ENCODE peak calls at places on chromosomes 7 and 10, in nine cellular contexts. L is transverse colon, R is suprapubic skin, A is stomach, V is IMR-90, Y is sigmoid colon, T is ovary, U is breast epithelium, P is heart left ventricle. G is an unnamed sample. For H3K27me3, the result is how much of the 10 kb centered on the place peaks cover.

GRCh38 chr7:75872073-75872782 is 6.6 kb upstream of the RHBDD2 start:
- DNase-seq in L (no peak), R (no peak), A (no peak), V (peak), Y (no peak), T (no peak), U (no peak), P (no peak), G (no peak)

GRCh38 chr7:155816192-155816508 is 3.9 kb upstream of the SHH start:
- DNase-seq in L (no peak), R (no peak), A (no peak), V (no peak), Y (no peak), T (no peak), U (no peak), P (no peak), G (no peak)

GRCh38 chr10:35336084-35336831 is at the start of gene CCNY:
- DNase-seq in L (peak), R (peak), A (peak), V (peak), Y (peak), T (peak), U (peak), P (peak), G (peak)

GRCh38 chr10:45673074-45673628 is 579 bp upstream of the ZFAND4 start:
- DNase-seq in L (peak), R (peak), A (no peak), V (no peak), Y (no peak), T (no peak), U (peak), P (no peak), G (no peak)

GRCh38 chr10:98262571-98262970 is 5.4 kb downstream of the LOXL4 start:
- DNase-seq in L (no peak), R (no peak), A (peak), V (peak), Y (no peak), T (peak), U (peak), P (peak), G (no peak)

GRCh38 chr7:84187087-84187805 is 7.3 kb downstream of the SEMA3A start:
- DNase-seq in L (no peak), R (no peak), A (no peak), V (no peak), Y (no peak), T (no peak), U (no peak), P (no peak), G (no peak)

GRCh38 chr10:79241990-79242619 is 105.2 kb upstream of the PPIF start:
- DNase-seq in L (peak), R (peak), A (peak), V (peak), Y (peak), T (peak), U (peak), P (peak), G (peak)

GRCh38 chr7:131554880-131555516 is 1.4 kb downstream of the PODXL start:
- DNase-seq in L (no peak), R (no peak), A (no peak), V (no peak), Y (no peak), T (no peak), U (no peak), P (no peak), G (no peak)

GRCh38 chr7:69256634-69257081 is 341.6 kb upstream of the AUTS2 start:
- DNase-seq in L (peak), R (peak), A (peak), V (no peak), Y (peak), T (no peak), U (peak), P (peak), G (peak)

GRCh38 chr7:116210345-116211005 is at the start of gene TES:
- DNase-seq in L (peak), R (no peak), A (peak), V (peak), Y (peak), T (peak), U (peak), P (peak), G (peak)

GRCh38 chr10:89515031-89515841 is 20.2 kb downstream of the SLC16A12 start:
- DNase-seq in L (no peak), R (no peak), A (no peak), V (peak), Y (no peak), T (no peak), U (no peak), P (peak), G (no peak)

GRCh38 chr7:47293884-47294568 is 287.9 kb downstream of the TNS3 start:
- DNase-seq in L (peak), R (no peak), A (no peak), V (peak), Y (peak), T (no peak), U (no peak), P (peak), G (peak)

GRCh38 chr10:33273295-33274002 is 61.0 kb downstream of the NRP1 start:
- DNase-seq in L (peak), R (peak), A (peak), V (peak), Y (peak), T (peak), U (peak), P (peak), G (peak)

GRCh38 chr7:87416682-87417587 is 58.5 kb downstream of the ABCB4 start:
- DNase-seq in L (peak), R (no peak), A (peak), V (peak), Y (no peak), T (peak), U (peak), P (peak), G (peak)

GRCh38 chr10:117740088-117740487 is 197.5 kb downstream of the EMX2 start:
- DNase-seq in L (no peak), R (no peak), A (no peak), V (no peak), Y (no peak), T (no peak), U (no peak), P (no peak), G (no peak)

GRCh38 chr7:74207586-74207985 is 2.2 kb upstream of the LAT2 start:
- DNase-seq in L (no peak), R (no peak), A (no peak), V (no peak), Y (no peak), T (no peak), U (no peak), P (no peak), G (no peak)

GRCh38 chr10:36126076-36126475 is 484.0 kb upstream of the FZD8 start:
- DNase-seq in L (no peak), R (no peak), A (no peak), V (no peak), Y (no peak), T (no peak), U (no peak), P (no peak), G (no peak)

GRCh38 chr7:158415316-158415715 is 172.3 kb downstream of the PTPRN2 start:
- DNase-seq in L (no peak), R (peak), A (peak), V (no peak), Y (no peak), T (no peak), U (no peak), P (no peak), G (no peak)

GRCh38 chr10:31123946-31124345 is 92.3 kb upstream of the ZNF438 start:
- DNase-seq in L (no peak), R (no peak), A (no peak), V (no peak), Y (no peak), T (no peak), U (no peak), P (no peak), G (no peak)

GRCh38 chr7:152881893-152882292 is 122.3 kb downstream of the ACTR3B start:
- DNase-seq in L (no peak), R (no peak), A (peak), V (no peak), Y (no peak), T (no peak), U (no peak), P (no peak), G (no peak)

GRCh38 chr10:23419657-23420319 is 19.1 kb upstream of the OTUD1 start:
- DNase-seq in L (no peak), R (no peak), A (no peak), V (no peak), Y (no peak), T (no peak), U (peak), P (no peak), G (no peak)

GRCh38 chr7:27066148-27066547 is 29.7 kb downstream of the HOXA1 start:
- DNase-seq in L (no peak), R (no peak), A (no peak), V (peak), Y (no peak), T (no peak), U (no peak), P (no peak), G (no peak)

GRCh38 chr10:133278577-133279265 is 2.1 kb upstream of the ADAM8 start:
- DNase-seq in L (peak), R (no peak), A (peak), V (peak), Y (no peak), T (no peak), U (peak), P (peak), G (no peak)

GRCh38 chr10:59709472-59710125 is at the start of gene SLC16A9:
- DNase-seq in L (peak), R (no peak), A (peak), V (peak), Y (peak), T (peak), U (peak), P (peak), G (peak)

GRCh38 chr7:101250324-101250723 is 5.4 kb upstream of the FIS1 start:
- DNase-seq in L (no peak), R (no peak), A (no peak), V (no peak), Y (no peak), T (no peak), U (no peak), P (no peak), G (no peak)

GRCh38 chr7:101248276-101248675 is 3.4 kb upstream of the FIS1 start:
- DNase-seq in L (no peak), R (no peak), A (no peak), V (no peak), Y (no peak), T (no peak), U (no peak), P (no peak), G (no peak)

GRCh38 chr7:101255841-101256240 is 11.0 kb upstream of the FIS1 start:
- DNase-seq in L (no peak), R (no peak), A (no peak), V (no peak), Y (no peak), T (no peak), U (no peak), P (no peak), G (no peak)

DNA sequence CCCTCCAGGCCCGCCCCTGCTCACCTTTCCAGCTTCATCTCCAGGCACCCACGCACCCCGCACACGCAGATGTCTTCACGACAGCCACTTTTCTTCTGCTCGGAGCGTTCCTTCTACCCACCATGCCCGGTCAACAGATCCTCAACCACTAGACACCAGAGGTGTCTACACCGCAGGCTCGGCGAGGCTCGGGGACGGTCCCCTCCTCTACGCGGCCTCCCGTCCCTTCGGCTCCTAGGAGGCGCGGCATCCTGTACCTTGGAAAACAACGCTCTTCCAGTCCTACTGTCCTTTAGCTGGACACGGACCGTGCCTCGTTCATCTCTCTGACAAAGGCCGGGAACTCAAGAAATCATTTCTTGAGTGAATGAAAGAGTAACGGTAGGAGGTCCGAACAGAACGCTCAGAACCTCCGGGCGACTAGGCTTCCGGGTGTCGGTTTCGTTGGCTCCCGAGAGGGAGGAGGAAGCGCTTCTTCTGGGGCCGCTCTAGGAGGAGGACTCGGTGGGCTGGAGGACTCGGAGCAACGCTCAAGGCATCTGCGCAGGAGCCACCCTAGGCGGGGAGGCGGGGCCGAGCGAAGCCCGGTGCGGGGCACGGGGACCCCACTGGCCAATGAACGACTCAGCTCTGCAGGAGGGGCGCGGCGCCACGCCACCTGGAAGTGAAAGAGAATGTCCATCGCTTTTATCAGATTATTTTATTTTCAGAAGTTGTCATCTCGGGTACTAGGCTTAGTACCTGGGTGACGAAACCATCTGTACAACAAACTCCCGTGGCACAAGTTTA is 7.2 kb upstream of the FIS1 start:
- DNase-seq in L (peak), R (peak), A (peak), V (peak), Y (peak), T (peak), U (peak), P (peak), G (peak)
- TF ChIP-seq POLR2A in L (peak), R (peak), A (no peak), V (peak), Y (no peak), T (peak), U (peak), P (no peak), G (no peak)

GRCh38 chr7:149775176-149775556 is 1.8 kb upstream of the ZNF467 start:
- DNase-seq in L (no peak), R (no peak), A (no peak), V (no peak), Y (no peak), T (no peak), U (no peak), P (no peak), G (no peak)
- H3K27me3 ChIP-seq in L (under half), R (under half), A (under half), V (under half), Y (under half), T (under half), U (under half), P (under half), G (under half)

DNA sequence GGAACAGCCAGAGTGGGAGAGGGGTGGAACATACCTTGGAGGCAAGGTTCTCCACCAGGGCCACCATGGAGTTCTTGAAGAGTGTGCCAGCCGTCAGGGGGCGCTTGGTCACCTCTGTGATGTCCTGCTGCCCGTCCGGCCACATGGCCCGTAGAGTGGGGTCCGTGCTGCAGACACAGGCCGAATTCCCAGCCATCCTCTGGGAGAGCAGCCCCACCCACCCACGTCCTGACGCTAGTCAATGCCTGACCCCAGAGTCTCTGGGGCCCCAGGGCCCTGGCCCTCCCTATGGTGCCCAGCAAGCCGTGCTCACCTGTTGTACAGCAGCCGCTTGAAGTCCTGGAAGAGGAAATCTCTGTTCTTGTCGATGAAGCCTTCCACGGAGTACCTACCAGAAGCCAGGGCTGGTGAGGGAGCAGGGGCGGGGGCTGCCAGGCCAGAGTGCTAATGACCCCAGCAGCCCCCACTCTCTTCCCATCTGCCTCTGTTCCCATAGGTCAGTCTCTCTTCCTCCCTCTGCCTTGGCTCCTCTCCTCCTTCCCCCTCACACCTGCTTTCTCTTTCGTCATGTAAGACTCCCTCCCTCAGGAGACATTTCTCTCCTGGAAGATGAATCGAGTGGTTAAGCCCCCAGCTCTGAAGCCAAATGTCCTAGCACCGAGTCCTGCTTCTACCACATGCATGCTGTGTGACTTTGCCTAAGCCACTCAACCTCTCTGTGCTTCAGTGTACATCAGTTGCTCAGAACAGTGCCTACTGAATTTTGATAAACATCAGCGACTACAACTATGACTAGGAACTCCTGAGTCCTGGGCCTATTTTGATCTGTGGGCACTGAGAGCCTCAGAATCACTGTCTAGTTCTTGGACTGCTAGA is 11.0 kb downstream of the MYO1G start:
- DNase-seq in L (no peak), R (peak), A (no peak), V (no peak), Y (peak), T (peak), U (no peak), P (no peak), G (no peak)
- TF ChIP-seq CTCF in L (no peak), R (no peak), A (no peak), V (peak), Y (no peak), T (no peak), U (no peak), P (no peak), G (no peak)

GRCh38 chr7:23472974-23473847 is 2.9 kb upstream of the IGF2BP3 start:
- DNase-seq in L (no peak), R (no peak), A (no peak), V (no peak), Y (no peak), T (no peak), U (no peak), P (no peak), G (no peak)
- TF ChIP-seq POLR2A in L (no peak), R (no peak), A (no peak), V (no peak), Y (no peak), T (no peak), U (no peak), P (no peak), G (no peak)

DNA sequence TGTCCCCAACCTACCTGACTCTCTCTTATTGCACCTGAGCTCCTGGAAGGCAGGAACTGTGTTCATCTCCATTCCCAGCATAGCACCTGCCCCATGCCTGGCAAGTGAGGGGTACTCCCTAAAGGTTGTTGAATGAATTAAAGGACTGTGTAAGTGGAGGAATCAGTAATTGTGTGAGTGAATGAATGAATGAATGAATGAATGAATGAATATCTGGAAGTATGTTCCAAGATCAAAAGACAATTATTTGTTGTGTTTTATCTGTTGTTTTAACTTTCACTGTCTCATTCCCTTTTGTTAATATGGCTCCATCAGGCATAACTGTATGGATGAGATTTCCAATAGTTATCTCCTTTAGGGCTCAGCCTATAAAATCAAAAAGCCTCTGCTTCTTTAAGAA is 4.0 kb downstream of the WIPF3 start:
- DNase-seq in L (no peak), R (no peak), A (no peak), V (no peak), Y (no peak), T (no peak), U (no peak), P (no peak), G (no peak)
- H3K27me3 ChIP-seq in L (half or more), R (under half), A (under half), V (under half), Y (under half), T (under half), U (under half), P (under half), G (under half)

GRCh38 chr7:42244828-42245227 is 7.8 kb upstream of the GLI3 start:
- DNase-seq in L (no peak), R (no peak), A (no peak), V (peak), Y (no peak), T (no peak), U (no peak), P (no peak), G (no peak)

GRCh38 chr7:42250411-42250810 is 13.4 kb upstream of the GLI3 start:
- DNase-seq in L (no peak), R (no peak), A (no peak), V (no peak), Y (no peak), T (no peak), U (no peak), P (no peak), G (no peak)

GRCh38 chr7:42242381-42242780 is 5.4 kb upstream of the GLI3 start:
- DNase-seq in L (no peak), R (no peak), A (no peak), V (no peak), Y (no peak), T (no peak), U (no peak), P (no peak), G (no peak)

GRCh38 chr7:42248579-42248978 is 11.6 kb upstream of the GLI3 start:
- DNase-seq in L (no peak), R (no peak), A (no peak), V (no peak), Y (no peak), T (no peak), U (no peak), P (no peak), G (no peak)

GRCh38 chr7:42247301-42247700 is 10.3 kb upstream of the GLI3 start:
- DNase-seq in L (no peak), R (no peak), A (no peak), V (peak), Y (no peak), T (no peak), U (no peak), P (no peak), G (no peak)
- TF ChIP-seq CTCF in L (no peak), R (no peak), A (no peak), V (peak), Y (no peak), T (no peak), U (no peak), P (no peak), G (no peak)

GRCh38 chr7:386385-386784 is 96.4 kb downstream of the FOXL3 start:
- DNase-seq in L (no peak), R (no peak), A (peak), V (no peak), Y (no peak), T (no peak), U (peak), P (no peak), G (no peak)
- TF ChIP-seq POLR2A in L (no peak), R (no peak), A (no peak), V (no peak), Y (no peak), T (no peak), U (no peak), P (no peak), G (no peak)